ENCODE peak calls at places on chromosomes 11 and 22, in four cellular contexts. Q is CD4-positive, alpha-beta T cell; F is tibial nerve; P is naive thymus-derived CD4-positive, alpha-beta T cell. C is an unnamed sample.

GRCh38 chr22:42986115-42986514 is 28.8 kb downstream of the PACSIN2 start:
- DNase-seq in P (no peak), F (no peak), Q (no peak), C (no peak)

GRCh38 chr22:46267431-46268279 is at the start of gene TTC38:
- DNase-seq in Q (peak), F (peak), P (peak), C (peak)

GRCh38 chr22:17726561-17727243 is 47.6 kb downstream of the BID start:
- DNase-seq in F (no peak), Q (no peak), P (no peak), C (no peak)

GRCh38 chr11:12123799-12124198 is 13.4 kb downstream of the MICAL2 start:
- DNase-seq in Q (no peak), P (no peak), F (no peak), C (no peak)

GRCh38 chr11:23755076-23755475 is 741.8 kb upstream of the LUZP2 start:
- DNase-seq in F (no peak), P (no peak), Q (no peak), C (no peak)

GRCh38 chr22:46761539-46762237 is 762 bp upstream of the TBC1D22A start:
- DNase-seq in F (no peak), Q (no peak), P (no peak), C (no peak)

GRCh38 chr22:22787805-22788459 is 99.7 kb upstream of the IGLL5 start:
- DNase-seq in Q (peak), F (peak), P (peak), C (no peak)

GRCh38 chr11:93031386-93031785 is 61.9 kb downstream of the MTNR1B start:
- DNase-seq in Q (no peak), P (no peak), F (no peak), C (no peak)

GRCh38 chr11:16739326-16739875 is 954 bp downstream of the C11orf58 start:
- DNase-seq in P (peak), Q (no peak), F (no peak), C (no peak)

GRCh38 chr11:119691701-119692546 is 37.1 kb downstream of the NECTIN1 start:
- DNase-seq in Q (no peak), P (no peak), F (no peak), C (no peak)

GRCh38 chr11:65468874-65469333 is 29.9 kb upstream of the MALAT1 start:
- DNase-seq in Q (peak), F (peak), P (peak), C (peak)

GRCh38 chr11:61010466-61011238 is 39.2 kb downstream of the CD6 start:
- DNase-seq in P (no peak), F (no peak), Q (no peak), C (no peak)

GRCh38 chr22:39244073-39244495 is 698 bp downstream of the PDGFB start:
- DNase-seq in Q (no peak), F (no peak), P (no peak), C (no peak)
- H3K27ac ChIP-seq in Q (no peak), F (peak), P (no peak), C (no peak)

GRCh38 chr11:116788534-116788933 is 711 bp upstream of the ZPR1 start:
- DNase-seq in F (no peak), Q (no peak), P (no peak), C (no peak)

GRCh38 chr11:116787436-116787785 is 412 bp downstream of the ZPR1 start:
- DNase-seq in Q (no peak), P (no peak), F (no peak), C (no peak)

GRCh38 chr11:116786360-116786759 is 1.5 kb downstream of the ZPR1 start:
- DNase-seq in Q (no peak), F (no peak), P (no peak), C (no peak)

GRCh38 chr11:116787786-116788486 is at the start of gene ZPR1:
- DNase-seq in Q (peak), F (peak), P (peak), C (peak)

GRCh38 chr11:116786966-116787365 is 857 bp downstream of the ZPR1 start:
- DNase-seq in P (no peak), Q (no peak), F (no peak), C (no peak)
- H3K27ac ChIP-seq in P (peak), Q (no peak), F (peak), C (no peak)

GRCh38 chr22:26476705-26477340 is 6.8 kb downstream of the HPS4 start:
- DNase-seq in Q (no peak), F (no peak), P (no peak), C (no peak)

GRCh38 chr22:26479792-26480610 is 3.6 kb downstream of the HPS4 start:
- DNase-seq in Q (no peak), F (no peak), P (no peak), C (no peak)

GRCh38 chr22:26474687-26475086 is 8.9 kb downstream of the HPS4 start:
- DNase-seq in P (no peak), F (no peak), Q (no peak), C (no peak)

GRCh38 chr22:26479043-26479791 is 4.4 kb downstream of the HPS4 start:
- DNase-seq in Q (no peak), P (peak), F (no peak), C (no peak)

DNA sequence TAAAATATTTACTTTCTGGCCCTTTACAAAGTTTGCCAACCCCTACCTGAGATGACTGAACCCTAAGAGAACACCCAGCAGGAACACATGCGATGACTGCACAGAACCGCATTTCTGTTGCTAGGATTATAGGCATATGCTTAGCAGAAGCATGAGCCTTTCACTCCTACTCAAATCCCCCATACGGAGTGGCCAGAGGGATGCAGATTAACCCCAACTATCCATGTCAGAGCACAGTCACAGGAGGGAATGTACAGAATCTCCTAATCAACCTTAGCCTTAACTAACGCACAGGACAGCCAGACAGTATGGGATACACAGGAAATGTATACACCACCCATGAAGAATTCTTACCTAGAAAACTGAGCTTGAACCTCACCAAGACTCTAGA is 6.2 kb downstream of the HPS4 start:
- DNase-seq in P (no peak), Q (no peak), F (no peak), C (no peak)
- H3K27ac ChIP-seq in P (no peak), Q (no peak), F (no peak), C (no peak)

DNA sequence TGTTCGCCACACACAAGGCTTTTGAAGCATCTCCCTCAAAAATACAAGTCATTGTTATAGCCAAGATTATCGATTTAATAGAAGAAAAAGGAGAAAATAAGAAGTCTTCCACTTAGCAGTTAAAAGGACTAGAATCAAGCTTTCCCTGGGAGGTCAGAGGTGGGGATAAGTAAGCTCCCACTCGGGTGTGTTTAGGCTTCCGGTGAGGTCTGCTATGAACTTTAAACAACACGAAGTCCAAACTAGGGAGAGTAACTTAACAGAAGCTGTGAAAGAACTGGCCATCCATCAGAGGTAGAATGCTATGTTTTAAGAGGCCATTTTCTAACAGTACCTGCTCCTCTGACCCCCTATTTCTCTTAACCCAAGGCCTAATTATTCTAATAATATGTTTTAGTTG is 91.4 kb upstream of the APOA1 start:
- DNase-seq in P (no peak), Q (no peak), F (no peak), C (no peak)
- H3K27ac ChIP-seq in P (peak), Q (peak), F (peak), C (no peak)

GRCh38 chr11:35346472-35347136 is 72.8 kb downstream of the SLC1A2 start:
- DNase-seq in Q (no peak), P (no peak), F (no peak), C (no peak)

GRCh38 chr11:35347921-35348331 is 71.4 kb downstream of the SLC1A2 start:
- DNase-seq in P (no peak), F (peak), Q (no peak), C (no peak)

GRCh38 chr11:35343033-35343598 is 76.2 kb downstream of the SLC1A2 start:
- DNase-seq in F (no peak), P (peak), Q (peak), C (no peak)

GRCh38 chr11:35347173-35347878 is 72.0 kb downstream of the SLC1A2 start:
- DNase-seq in F (no peak), Q (no peak), P (no peak), C (no peak)

DNA sequence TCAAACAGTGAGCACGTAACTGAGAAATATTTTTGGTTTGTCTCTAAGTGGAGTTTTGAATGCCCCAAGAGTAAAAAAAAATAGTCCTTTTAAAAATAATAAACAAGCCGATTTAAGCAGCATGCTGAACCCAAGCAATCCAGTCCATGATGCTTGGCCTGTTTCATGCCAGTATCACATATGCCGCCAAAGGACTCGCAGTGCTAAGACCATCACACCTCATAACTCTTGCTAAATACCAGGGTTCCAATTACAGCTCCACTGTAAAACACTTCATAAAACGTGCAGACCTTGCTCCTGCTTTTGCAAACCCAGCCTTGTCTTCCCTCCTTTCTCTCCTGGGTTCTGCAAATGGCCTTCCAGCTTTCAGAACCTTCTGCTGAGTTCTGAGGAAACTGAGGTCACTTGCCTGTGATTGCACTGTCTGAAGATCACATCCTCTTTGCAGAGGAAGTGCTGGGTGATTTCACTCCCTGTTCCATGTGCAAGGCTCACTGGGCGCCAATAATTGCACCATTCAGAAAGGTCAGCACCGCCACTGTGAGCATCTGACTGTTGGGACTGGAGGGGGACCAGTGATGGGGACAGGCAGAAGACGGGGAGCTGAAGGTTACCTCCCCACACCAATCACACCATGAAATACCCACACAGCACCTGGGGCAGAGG is 74.2 kb downstream of the SLC1A2 start:
- DNase-seq in F (no peak), Q (no peak), P (no peak), C (no peak)
- H3K27ac ChIP-seq in F (no peak), Q (no peak), P (no peak), C (no peak)